ENCODE peak calls at places on chromosomes 2 and 18, in six cellular contexts. V is stimulated activated CD8-positive, alpha-beta memory T cell treated with anti-CD3 and anti-CD28 coated beads, Interleukin-7, amount 100 ng/mL, for 1 hour; A is mesenteric fat pad; U is AG08396; M is T-helper 9 cell; P is pancreas. Q is an unnamed sample.

GRCh38 chr2:223228871-223229270 is 176.9 kb downstream of the KCNE4 start:
- DNase-seq in P (no peak), M (no peak), V (no peak), U (no peak), A (no peak), Q (no peak)

GRCh38 chr2:130288467-130289403 is 54.0 kb upstream of the IMP4 start:
- DNase-seq in P (no peak), U (no peak), M (no peak), V (no peak), A (no peak), Q (no peak)

GRCh38 chr2:32715981-32716380 is 88.1 kb downstream of the TTC27 start:
- DNase-seq in U (no peak), M (no peak), V (no peak), A (no peak), P (no peak), Q (no peak)

GRCh38 chr18:77622009-77622692 is 372.5 kb downstream of the GALR1 start:
- DNase-seq in A (no peak), M (no peak), V (no peak), P (no peak), U (no peak), Q (no peak)

GRCh38 chr2:179805001-179805400 is 56.4 kb downstream of the ZNF385B start:
- DNase-seq in P (no peak), A (no peak), U (no peak), V (no peak), M (no peak), Q (no peak)

GRCh38 chr2:153059338-153060052 is 341.1 kb downstream of the ARL6IP6 start:
- DNase-seq in U (no peak), P (no peak), A (no peak), M (no peak), V (no peak), Q (peak)

GRCh38 chr2:11186145-11186544 is 30.9 kb downstream of the SLC66A3 start:
- DNase-seq in A (no peak), P (no peak), U (no peak), V (no peak), M (no peak), Q (no peak)

GRCh38 chr2:104901037-104901851 is 47.3 kb downstream of the POU3F3 start:
- DNase-seq in P (peak), A (no peak), V (no peak), M (no peak), U (no peak), Q (peak)

GRCh38 chr2:16568998-16569397 is 96.6 kb downstream of the CYRIA start:
- DNase-seq in A (no peak), V (no peak), P (no peak), U (no peak), M (no peak), Q (no peak)

GRCh38 chr18:22399949-22400348 is 17.8 kb downstream of the CTAGE1 start:
- DNase-seq in P (no peak), V (no peak), M (no peak), U (no peak), A (no peak), Q (no peak)

GRCh38 chr2:220842901-220843665 is 729.0 kb downstream of the EPHA4 start:
- DNase-seq in M (no peak), A (no peak), P (no peak), V (no peak), U (no peak), Q (no peak)

GRCh38 chr2:69902213-69902922 is 8.6 kb downstream of the SNRNP27 start:
- DNase-seq in P (no peak), U (no peak), V (no peak), A (no peak), M (no peak), Q (no peak)

GRCh38 chr18:12768622-12769021 is 65.8 kb downstream of the PSMG2 start:
- DNase-seq in U (peak), M (no peak), A (peak), V (no peak), P (no peak), Q (no peak)

GRCh38 chr2:69280017-69280671 is 106.9 kb downstream of the GFPT1 start:
- DNase-seq in A (no peak), V (no peak), P (no peak), M (no peak), U (no peak), Q (no peak)

GRCh38 chr2:240237609-240238151 is 97.2 kb upstream of the OTOS start:
- DNase-seq in M (no peak), P (peak), A (peak), V (no peak), U (peak), Q (peak)

Q was measured in renal cortical epithelial cell.